ENCODE peak calls at places on chromosome 2, in four cellular contexts. O, I, U and Y are unnamed samples.

GRCh38 chr2:70808983-70809958 is 11.1 kb downstream of the CLEC4F start:
- DNase-seq in I (no peak), U (no peak), O (no peak), Y (no peak)

GRCh38 chr2:34912084-34912483 is 1313.0 kb upstream of the FAM98A start:
- DNase-seq in U (no peak), I (no peak), O (no peak), Y (no peak)

GRCh38 chr2:195683174-195683573 is 26.1 kb downstream of the SLC39A10 start:
- DNase-seq in O (peak; percentile 41), I (no peak), U (no peak), Y (no peak)

GRCh38 chr2:112542974-112543760 is 902 bp downstream of the POLR1B start:
- DNase-seq in I (no peak), O (peak; percentile 10), U (peak; percentile 40), Y (no peak)

GRCh38 chr2:31525876-31526275 is 54.9 kb downstream of the SRD5A2 start:
- DNase-seq in I (no peak), O (no peak), U (no peak), Y (no peak)

GRCh38 chr2:15939556-15939853 is 845 bp upstream of the MYCN start:
- DNase-seq in O (no peak), I (peak; percentile 85), U (peak; percentile 83), Y (peak; percentile 85)

GRCh38 chr2:232501794-232502499 is 14.3 kb upstream of the ECEL1 start:
- DNase-seq in I (no peak), O (no peak), U (peak; percentile 84), Y (no peak)

GRCh38 chr2:151842830-151843668 is 14.8 kb upstream of the ARL5A start:
- DNase-seq in U (no peak), I (no peak), O (no peak), Y (no peak)

GRCh38 chr2:200703132-200703925 is 108.4 kb upstream of the BZW1 start:
- DNase-seq in O (peak; percentile 91), I (no peak), U (no peak), Y (no peak)

GRCh38 chr2:212360068-212360460 is 178.5 kb downstream of the ERBB4 start:
- DNase-seq in I (no peak), U (no peak), O (no peak), Y (no peak)

GRCh38 chr2:74066491-74067203 is 81.1 kb downstream of the BOLA3 start:
- DNase-seq in O (peak; percentile 47), I (no peak), U (no peak), Y (no peak)

GRCh38 chr2:138787053-138787666 is 7.0 kb upstream of the NXPH2 start:
- DNase-seq in I (no peak), U (peak; percentile 16), O (peak; percentile 66), Y (no peak)

GRCh38 chr2:219119422-219120043 is 41.1 kb downstream of the NHEJ1 start:
- DNase-seq in O (peak; percentile 62), U (peak; percentile 80), I (peak; percentile 83), Y (no peak)

GRCh38 chr2:152499921-152500320 is 164.9 kb downstream of the FMNL2 start:
- DNase-seq in I (no peak), O (peak; percentile 65), U (no peak), Y (no peak)

GRCh38 chr2:124267821-124268220 is 242.7 kb downstream of the CNTNAP5 start:
- DNase-seq in I (no peak), U (no peak), O (peak; percentile 52), Y (no peak)

GRCh38 chr2:234363647-234364294 is 133.1 kb downstream of the ARL4C start:
- DNase-seq in U (no peak), O (no peak), I (no peak), Y (no peak)

GRCh38 chr2:47771211-47771610 is 11.7 kb upstream of the MSH6 start:
- DNase-seq in I (no peak), U (peak; percentile 29), O (peak; percentile 96), Y (no peak)

GRCh38 chr2:227861011-227861410 is 10.4 kb upstream of the DAW1 start:
- DNase-seq in U (no peak), I (no peak), O (peak; percentile 53), Y (no peak)